ENCODE peak calls at places on chromosome 10, in six cellular contexts. P, S, B, M, G and C are unnamed samples.

GRCh38 chr10:46236537-46236887 is 50.3 kb upstream of the ANTXRL start:
- DNase-seq in P (no peak), M (no peak), B (no peak), G (no peak), S (no peak), C (peak; percentile 7)

GRCh38 chr10:124641282-124642075 is 102.7 kb downstream of the FAM53B start:
- DNase-seq in M (no peak), S (peak; percentile 52), B (no peak), G (no peak), P (no peak), C (no peak)

GRCh38 chr10:61832866-61833481 is 68.5 kb upstream of the ARID5B start:
- DNase-seq in G (no peak), M (no peak), B (no peak), P (no peak), S (no peak), C (no peak)

GRCh38 chr10:96690755-96691730 is 29.3 kb downstream of the PIK3AP1 start:
- DNase-seq in B (no peak), G (no peak), S (no peak), P (no peak), M (no peak), C (no peak)

GRCh38 chr10:4046722-4047354 is 261.8 kb upstream of the KLF6 start:
- DNase-seq in M (no peak), B (no peak), P (no peak), S (no peak), G (no peak), C (no peak)

GRCh38 chr10:12726971-12727831 is 274.3 kb downstream of the CCDC3 start:
- DNase-seq in B (no peak), G (no peak), P (no peak), S (no peak), M (no peak), C (no peak)

GRCh38 chr10:69636626-69637550 is 6.8 kb downstream of the FAM241B start:
- DNase-seq in S (no peak), G (peak; percentile 11), M (no peak), B (no peak), P (no peak), C (no peak)

GRCh38 chr10:60728056-60728455 is 50.2 kb upstream of the CDK1 start:
- DNase-seq in B (no peak), P (no peak), G (no peak), S (no peak), M (no peak), C (no peak)

GRCh38 chr10:98397089-98397600 is 17.8 kb downstream of the PYROXD2 start:
- DNase-seq in S (no peak), M (no peak), G (no peak), P (no peak), B (no peak), C (no peak)

GRCh38 chr10:76558586-76558985 is 1079.0 kb downstream of the KCNMA1 start:
- DNase-seq in S (no peak), B (no peak), G (no peak), M (no peak), P (no peak), C (peak; percentile 60)

GRCh38 chr10:77041636-77042258 is 595.9 kb downstream of the KCNMA1 start:
- DNase-seq in S (peak; percentile 13), M (no peak), P (no peak), G (no peak), B (no peak), C (no peak)

GRCh38 chr10:46272863-46273415 is 13.9 kb upstream of the ANTXRL start:
- DNase-seq in P (no peak), G (no peak), B (no peak), S (no peak), M (no peak), C (peak; percentile 2)

GRCh38 chr10:44975487-44976331 is 2.9 kb downstream of the DEPP1 start:
- DNase-seq in M (peak; percentile 69), B (no peak), S (no peak), G (no peak), P (no peak), C (no peak)

GRCh38 chr10:125155101-125155500 is 5.3 kb downstream of the CTBP2 start:
- DNase-seq in G (no peak), S (no peak), M (no peak), B (peak; percentile 54), P (no peak), C (no peak)

GRCh38 chr10:102140913-102141540 is 8.2 kb downstream of the PPRC1 start:
- DNase-seq in S (no peak), G (no peak), M (no peak), B (no peak), P (no peak), C (no peak)

GRCh38 chr10:5360318-5360915 is 4.3 kb upstream of the UCN3 start:
- DNase-seq in M (no peak), P (no peak), B (no peak), G (no peak), S (no peak), C (no peak)

GRCh38 chr10:6300106-6300783 is 97.5 kb downstream of the PFKFB3 start:
- DNase-seq in S (peak; percentile 64), M (no peak), B (no peak), G (no peak), P (no peak), C (peak; percentile 37)